ENCODE peak calls at places on chromosome 18, in four cellular contexts. One of them, this sample, is unnamed.

GRCh38 chr18:68676913-68677312 is 38.0 kb downstream of the TMX3 start:
- DNase-seq in GDM1: no peak
- DNase-seq in hepatocyte: no peak
- DNase-seq in MV-4-11: peak
- DNase-seq in this sample: no peak

GRCh38 chr18:59232309-59233016 is 12.5 kb downstream of the GRP start:
- DNase-seq in hepatocyte: no peak
- DNase-seq in MV-4-11: no peak
- DNase-seq in GDM1: no peak
- DNase-seq in this sample: no peak

GRCh38 chr18:42053188-42053781 is 98.3 kb downstream of the PIK3C3 start:
- DNase-seq in MV-4-11: peak
- DNase-seq in GDM1: peak
- DNase-seq in hepatocyte: peak
- DNase-seq in this sample: peak

GRCh38 chr18:44771957-44772917 is 91.5 kb downstream of the SETBP1 start:
- DNase-seq in hepatocyte: peak
- DNase-seq in MV-4-11: peak
- DNase-seq in GDM1: no peak
- DNase-seq in this sample: peak

GRCh38 chr18:22230403-22231042 is 61.1 kb downstream of the GATA6 start:
- DNase-seq in GDM1: no peak
- DNase-seq in hepatocyte: peak
- DNase-seq in MV-4-11: no peak
- DNase-seq in this sample: no peak

GRCh38 chr18:59039449-59039848 is 100.2 kb upstream of the SEC11C start:
- DNase-seq in GDM1: no peak
- DNase-seq in MV-4-11: no peak
- DNase-seq in hepatocyte: no peak
- DNase-seq in this sample: no peak

GRCh38 chr18:11981633-11982366 is 493 bp downstream of the IMPA2 start:
- DNase-seq in MV-4-11: peak
- DNase-seq in hepatocyte: peak
- DNase-seq in GDM1: no peak
- DNase-seq in this sample: peak

GRCh38 chr18:55585586-55586521 is 2.1 kb downstream of the TCF4 start:
- DNase-seq in GDM1: no peak
- DNase-seq in hepatocyte: no peak
- DNase-seq in MV-4-11: no peak
- DNase-seq in this sample: peak

GRCh38 chr18:49547701-49548100 is 14.2 kb upstream of the LIPG start:
- DNase-seq in hepatocyte: no peak
- DNase-seq in MV-4-11: no peak
- DNase-seq in GDM1: no peak
- DNase-seq in this sample: no peak

GRCh38 chr18:73614812-73615211 is 532.8 kb downstream of the FBXO15 start:
- DNase-seq in hepatocyte: no peak
- DNase-seq in MV-4-11: no peak
- DNase-seq in GDM1: no peak
- DNase-seq in this sample: no peak

GRCh38 chr18:44680271-44681038 is at the start of gene SETBP1:
- DNase-seq in hepatocyte: peak
- DNase-seq in GDM1: peak
- DNase-seq in MV-4-11: no peak
- DNase-seq in this sample: peak

GRCh38 chr18:8341481-8342230 is 267.6 kb upstream of the RAB12 start:
- DNase-seq in GDM1: no peak
- DNase-seq in hepatocyte: peak
- DNase-seq in MV-4-11: no peak
- DNase-seq in this sample: peak

GRCh38 chr18:9740076-9740475 is 32.0 kb downstream of the RAB31 start:
- DNase-seq in MV-4-11: no peak
- DNase-seq in GDM1: no peak
- DNase-seq in hepatocyte: no peak
- DNase-seq in this sample: no peak

GRCh38 chr18:47682876-47683275 is 247.6 kb downstream of the SMAD2 start:
- DNase-seq in hepatocyte: no peak
- DNase-seq in GDM1: no peak
- DNase-seq in MV-4-11: no peak
- DNase-seq in this sample: no peak

GRCh38 chr18:30945769-30946168 is 96.8 kb downstream of the DSC3 start:
- DNase-seq in GDM1: no peak
- DNase-seq in hepatocyte: no peak
- DNase-seq in MV-4-11: peak
- DNase-seq in this sample: no peak

GRCh38 chr18:36634573-36635216 is 194.1 kb downstream of the TPGS2 start:
- DNase-seq in hepatocyte: no peak
- DNase-seq in GDM1: no peak
- DNase-seq in MV-4-11: no peak
- DNase-seq in this sample: no peak

GRCh38 chr18:22604390-22604985 is 186.8 kb upstream of the CTAGE1 start:
- DNase-seq in hepatocyte: no peak
- DNase-seq in MV-4-11: no peak
- DNase-seq in GDM1: no peak
- DNase-seq in this sample: peak

GRCh38 chr18:58100154-58100553 is 56.1 kb downstream of the NEDD4L start:
- DNase-seq in hepatocyte: no peak
- DNase-seq in GDM1: no peak
- DNase-seq in MV-4-11: no peak
- DNase-seq in this sample: peak

GRCh38 chr18:59861963-59862819 is 37.6 kb upstream of the PMAIP1 start:
- DNase-seq in hepatocyte: no peak
- DNase-seq in GDM1: no peak
- DNase-seq in MV-4-11: peak
- DNase-seq in this sample: no peak

GRCh38 chr18:28657836-28658410 is 481.0 kb upstream of the CDH2 start:
- DNase-seq in MV-4-11: no peak
- DNase-seq in hepatocyte: no peak
- DNase-seq in GDM1: no peak
- DNase-seq in this sample: no peak

GRCh38 chr18:10070581-10071000 is 156.8 kb downstream of the VAPA start:
- DNase-seq in GDM1: no peak
- DNase-seq in hepatocyte: no peak
- DNase-seq in MV-4-11: no peak
- DNase-seq in this sample: no peak

GRCh38 chr18:58470292-58470691 is 158.6 kb downstream of the ALPK2 start:
- DNase-seq in GDM1: no peak
- DNase-seq in hepatocyte: no peak
- DNase-seq in MV-4-11: no peak
- DNase-seq in this sample: no peak

GRCh38 chr18:79402209-79402576 is 6.5 kb downstream of the NFATC1 start:
- DNase-seq in hepatocyte: no peak
- DNase-seq in GDM1: no peak
- DNase-seq in MV-4-11: no peak
- DNase-seq in this sample: no peak

GRCh38 chr18:56541790-56542189 is 96.6 kb downstream of the TXNL1 start:
- DNase-seq in hepatocyte: no peak
- DNase-seq in GDM1: no peak
- DNase-seq in MV-4-11: peak
- DNase-seq in this sample: no peak

GRCh38 chr18:136433-136832 is 21.9 kb upstream of the USP14 start:
- DNase-seq in GDM1: no peak
- DNase-seq in hepatocyte: no peak
- DNase-seq in MV-4-11: peak
- DNase-seq in this sample: no peak

GRCh38 chr18:56873441-56874140 is 222.4 kb downstream of the WDR7 start:
- DNase-seq in GDM1: no peak
- DNase-seq in hepatocyte: peak
- DNase-seq in MV-4-11: peak
- DNase-seq in this sample: peak

GRCh38 chr18:32208012-32208411 is 18.2 kb downstream of the MEP1B start:
- DNase-seq in MV-4-11: no peak
- DNase-seq in hepatocyte: peak
- DNase-seq in GDM1: no peak
- DNase-seq in this sample: no peak

GRCh38 chr18:58687871-58688308 is 16.6 kb downstream of the MALT1 start:
- DNase-seq in hepatocyte: no peak
- DNase-seq in GDM1: no peak
- DNase-seq in MV-4-11: no peak
- DNase-seq in this sample: no peak

GRCh38 chr18:23105030-23105429 is 30.3 kb upstream of the CABLES1 start:
- DNase-seq in MV-4-11: no peak
- DNase-seq in hepatocyte: no peak
- DNase-seq in GDM1: no peak
- DNase-seq in this sample: no peak